ENCODE peak calls at places on chromosome 21, in four cellular contexts. E is fibroblast of the aortic adventitia, X is suprapubic skin, C is astrocyte. R is an unnamed sample.

GRCh38 chr21:16423921-16424320 is 694.1 kb downstream of the USP25 start:
- DNase-seq in E (peak), C (no peak), X (no peak), R (no peak)

GRCh38 chr21:45844181-45844580 is 137.4 kb upstream of the COL6A1 start:
- DNase-seq in X (no peak), E (no peak), C (no peak), R (no peak)

GRCh38 chr21:17576080-17576835 is 36.4 kb downstream of the BTG3 start:
- DNase-seq in C (no peak), E (no peak), X (no peak), R (no peak)

GRCh38 chr21:44261191-44261631 is 486 bp downstream of the DNMT3L start:
- DNase-seq in X (no peak), C (no peak), E (no peak), R (no peak)

GRCh38 chr21:20404915-20405314 is 593.3 kb upstream of the NCAM2 start:
- DNase-seq in X (no peak), E (no peak), C (no peak), R (no peak)

GRCh38 chr21:40043423-40043822 is 176.2 kb downstream of the PCP4 start:
- DNase-seq in E (no peak), X (no peak), C (no peak), R (no peak)

GRCh38 chr21:37673801-37674575 is 242.3 kb downstream of the KCNJ6 start:
- DNase-seq in E (no peak), X (no peak), C (no peak), R (no peak)

GRCh38 chr21:32611471-32611997 is 643 bp downstream of the CFAP298 start:
- DNase-seq in X (no peak), C (peak), E (peak), R (peak)

GRCh38 chr21:42059141-42059540 is 12.0 kb upstream of the UMODL1 start:
- DNase-seq in X (no peak), E (no peak), C (no peak), R (no peak)

GRCh38 chr21:26845750-26846035 is 484 bp upstream of the ADAMTS1 start:
- DNase-seq in E (no peak), X (no peak), C (peak), R (no peak)

GRCh38 chr21:46092026-46092764 is 5.7 kb upstream of the COL6A2 start:
- DNase-seq in X (peak), C (peak), E (peak), R (peak)

GRCh38 chr21:40553781-40554180 is 293.2 kb downstream of the DSCAM start:
- DNase-seq in C (no peak), E (no peak), X (no peak), R (no peak)

GRCh38 chr21:15943009-15943666 is 213.4 kb downstream of the USP25 start:
- DNase-seq in X (no peak), E (peak), C (peak), R (peak)

GRCh38 chr21:44933938-44934260 is 5.9 kb upstream of the SLX9 start:
- DNase-seq in E (no peak), X (no peak), C (no peak), R (no peak)

GRCh38 chr21:44920694-44921604 is at the start of gene ITGB2:
- DNase-seq in C (no peak), E (no peak), X (no peak), R (no peak)

GRCh38 chr21:46069166-46069565 is 28.7 kb upstream of the COL6A2 start:
- DNase-seq in C (no peak), X (no peak), E (no peak), R (no peak)

GRCh38 chr21:31872452-31873274 is at the start of gene HUNK:
- DNase-seq in X (peak), C (peak), E (peak), R (peak)

GRCh38 chr21:16070207-16070651 is 340.4 kb downstream of the USP25 start:
- DNase-seq in C (peak), X (no peak), E (peak), R (no peak)

GRCh38 chr21:43372663-43373386 is 54.1 kb downstream of the SIK1 start:
- DNase-seq in C (no peak), X (peak), E (no peak), R (no peak)

GRCh38 chr21:45069085-45069484 is 5.3 kb upstream of the ADARB1 start:
- DNase-seq in X (no peak), C (no peak), E (no peak), R (no peak)

GRCh38 chr21:32306021-32306780 is 7.5 kb downstream of the MRAP start:
- DNase-seq in X (no peak), E (no peak), C (no peak), R (no peak)

GRCh38 chr21:42499430-42500106 is 3.5 kb upstream of the RSPH1 start:
- DNase-seq in C (no peak), E (no peak), X (no peak), R (no peak)

GRCh38 chr21:41767606-41768370 is 936 bp upstream of the RIPK4 start:
- DNase-seq in X (peak), E (peak), C (no peak), R (peak)

GRCh38 chr21:46083271-46084040 is 14.5 kb upstream of the COL6A2 start:
- DNase-seq in E (no peak), X (peak), C (no peak), R (peak)

GRCh38 chr21:29179503-29179902 is 49.1 kb downstream of the MAP3K7CL start:
- DNase-seq in C (no peak), X (no peak), E (no peak), R (no peak)

GRCh38 chr21:36887983-36888382 is 78.5 kb downstream of the HLCS start:
- DNase-seq in E (no peak), C (peak), X (no peak), R (no peak)

GRCh38 chr21:33348728-33349127 is 24.0 kb downstream of the IFNAR1 start:
- DNase-seq in E (no peak), X (no peak), C (no peak), R (no peak)

GRCh38 chr21:45004481-45005263 is 64.8 kb downstream of the SLX9 start:
- DNase-seq in E (no peak), C (peak), X (peak), R (no peak)

GRCh38 chr21:15333943-15334342 is 269.1 kb upstream of the NRIP1 start:
- DNase-seq in X (no peak), C (no peak), E (no peak), R (no peak)

GRCh38 chr21:42837421-42838211 is 41.7 kb downstream of the WDR4 start:
- DNase-seq in C (no peak), X (peak), E (no peak), R (no peak)

GRCh38 chr21:44704636-44705001 is 6.8 kb downstream of the TSPEAR start:
- DNase-seq in E (no peak), X (no peak), C (no peak), R (no peak)

GRCh38 chr21:45049725-45050359 is 24.5 kb upstream of the ADARB1 start:
- DNase-seq in E (no peak), X (no peak), C (no peak), R (no peak)

GRCh38 chr21:31253684-31254083 is 90.4 kb downstream of the TIAM1 start:
- DNase-seq in C (no peak), X (no peak), E (peak), R (no peak)

GRCh38 chr21:41610042-41610839 is 102.3 kb upstream of the TMPRSS2 start:
- DNase-seq in X (peak), E (peak), C (peak), R (peak)

GRCh38 chr21:24123785-24124184 is 1483.5 kb downstream of the MRPL39 start:
- DNase-seq in E (no peak), C (no peak), X (no peak), R (no peak)

GRCh38 chr21:45607021-45607921 is 36.3 kb upstream of the PCBP3 start:
- DNase-seq in E (no peak), C (peak), X (peak), R (no peak)

GRCh38 chr21:35838987-35839763 is 221.2 kb downstream of the SETD4 start:
- DNase-seq in E (no peak), C (no peak), X (no peak), R (no peak)
- H3K4me3 ChIP-seq in E (no peak), C (no peak), X (no peak), R (no peak)

DNA sequence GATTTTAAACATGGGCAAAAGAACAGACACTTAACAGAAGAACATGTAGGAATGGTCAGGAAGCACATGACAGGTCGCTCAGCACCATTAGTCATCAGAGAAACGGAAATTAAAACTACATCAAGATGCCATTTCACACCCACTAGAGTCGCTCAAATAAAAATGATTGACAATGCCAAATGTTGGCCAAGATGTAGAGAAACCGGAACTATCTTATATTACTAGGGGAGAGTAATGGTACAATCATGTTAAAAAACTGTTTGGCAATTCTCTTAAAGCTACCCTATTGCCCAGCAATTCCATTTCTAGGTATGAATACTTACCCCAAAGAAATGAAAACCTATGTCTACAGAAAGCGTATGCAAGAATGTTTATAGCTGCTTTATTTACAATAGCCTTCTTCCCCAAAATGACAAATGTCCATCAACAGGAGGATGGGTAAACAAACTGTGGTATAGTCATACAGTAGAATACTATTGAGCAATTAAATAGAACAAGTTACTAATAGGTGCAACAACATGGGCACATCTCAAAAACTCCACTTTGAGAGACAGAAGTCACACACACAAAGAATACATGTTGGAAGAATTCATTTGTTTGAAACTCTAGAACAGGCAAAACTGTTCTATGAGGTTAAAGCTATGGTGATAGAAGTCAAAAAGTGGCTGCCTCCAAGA is 92.8 kb downstream of the ETS2 start:
- DNase-seq in E (no peak), C (no peak), X (no peak), R (no peak)
- H3K4me3 ChIP-seq in E (no peak), C (no peak), X (no peak), R (no peak)

DNA sequence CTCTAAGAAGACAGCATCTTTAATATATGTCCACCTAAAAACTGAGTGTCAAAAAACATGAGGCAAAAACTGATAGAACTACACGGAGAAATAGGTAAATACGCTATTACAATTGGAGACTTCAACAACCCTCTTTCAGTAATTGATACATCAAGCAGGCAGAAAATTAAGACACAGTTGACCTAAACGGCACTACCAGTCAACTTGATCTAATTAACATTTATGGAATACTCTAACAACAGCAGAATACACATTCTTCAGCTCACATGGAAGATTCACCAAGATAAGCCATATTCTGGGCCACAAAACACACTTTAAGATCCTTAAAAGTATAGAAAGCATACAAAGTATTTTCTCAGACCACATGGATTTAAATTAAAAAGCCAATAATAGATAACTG is 137.6 kb downstream of the CLIC6 start:
- DNase-seq in E (no peak), C (no peak), X (no peak), R (no peak)
- H3K4me3 ChIP-seq in E (no peak), C (no peak), X (no peak), R (no peak)

GRCh38 chr21:25790122-25790951 is 55.6 kb downstream of the GABPA start:
- DNase-seq in X (no peak), E (peak), C (peak), R (peak)
- H3K4me3 ChIP-seq in X (peak), E (peak), C (peak), R (peak)

DNA sequence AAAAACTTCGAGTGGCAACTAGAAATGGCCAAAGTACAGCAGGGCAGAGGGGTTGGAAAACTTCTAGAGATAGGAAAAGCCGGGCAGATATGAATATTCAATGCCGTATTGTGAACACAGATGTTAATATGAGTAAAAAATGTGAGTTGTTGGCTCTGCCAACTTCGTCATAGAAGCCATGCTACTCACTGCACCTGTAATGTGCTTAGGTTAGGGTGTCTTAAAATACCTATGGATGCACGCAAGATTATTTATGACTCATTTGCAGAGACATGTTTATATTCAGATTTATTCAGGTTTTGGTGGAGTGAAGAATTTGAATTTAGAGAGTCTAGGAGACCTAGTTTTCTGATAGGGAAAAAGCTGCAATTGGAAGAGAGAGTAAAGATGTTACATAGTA is 925.7 kb downstream of the LTN1 start:
- DNase-seq in C (no peak), X (no peak), E (no peak), R (no peak)
- H3K4me3 ChIP-seq in C (no peak), X (no peak), E (no peak), R (no peak)